ENCODE peak calls at places on chromosomes 3 and 15, in eight cellular contexts. Q is hepatocyte, O is GM13977, Y is tibial artery, V is transverse colon, A is fibroblast of mammary gland, E is A549, D is lower leg skin. L is an unnamed sample.
A peak's percentile ranks its signal among the peaks of the same experiment; 100 is the strongest.

GRCh38 chr3:36904641-36905040 is 40.2 kb downstream of the TRANK1 start:
- DNase-seq in A (peak; percentile 22), E (no peak), D (peak; percentile 54), O (no peak), Q (no peak), V (no peak), Y (peak; percentile 33), L (no peak)

GRCh38 chr3:151379083-151379734 is 5.3 kb downstream of the P2RY12 start:
- DNase-seq in O (no peak), E (peak; percentile 15), D (no peak), Q (peak; percentile 45), Y (peak; percentile 22), V (peak; percentile 11), A (peak; percentile 25), L (peak; percentile 16)

GRCh38 chr3:14324224-14324944 is 78.0 kb upstream of the SLC6A6 start:
- DNase-seq in V (no peak), A (no peak), D (no peak), Y (no peak), E (no peak), Q (no peak), O (no peak), L (no peak)

GRCh38 chr3:183324083-183324482 is 71.0 kb downstream of the B3GNT5 start:
- DNase-seq in D (no peak), Q (no peak), E (no peak), V (no peak), Y (no peak), A (peak; percentile 85), O (no peak), L (no peak)

GRCh38 chr3:129745253-129745652 is 138.8 kb upstream of the PLXND1 start:
- DNase-seq in V (peak; percentile 11), O (no peak), D (no peak), E (no peak), A (peak; percentile 22), Q (peak; percentile 40), Y (no peak), L (no peak)

GRCh38 chr3:25463850-25464418 is 35.9 kb downstream of the RARB start:
- DNase-seq in E (no peak), V (no peak), O (no peak), Q (no peak), Y (no peak), A (no peak), D (no peak), L (no peak)

GRCh38 chr3:188747487-188747886 is 424.3 kb upstream of the TPRG1 start:
- DNase-seq in D (no peak), Y (no peak), O (no peak), E (no peak), A (peak; percentile 46), Q (no peak), V (no peak), L (no peak)

GRCh38 chr3:42369304-42369703 is 41.1 kb downstream of the LYZL4 start:
- DNase-seq in V (peak; percentile 11), Y (no peak), A (no peak), O (peak; percentile 29), E (no peak), Q (peak; percentile 55), D (peak; percentile 39), L (peak; percentile 57)

GRCh38 chr3:31481697-31482096 is 51.0 kb upstream of the STT3B start:
- DNase-seq in Q (no peak), V (no peak), Y (no peak), D (no peak), E (no peak), O (no peak), A (no peak), L (no peak)

GRCh38 chr3:9732080-9732752 is 681 bp downstream of the BRPF1 start:
- DNase-seq in O (peak; percentile 43), Y (no peak), E (peak; percentile 41), A (no peak), Q (peak; percentile 42), V (peak; percentile 26), D (no peak), L (peak; percentile 34)

GRCh38 chr3:8555705-8556314 is 54.2 kb downstream of the LMCD1 start:
- DNase-seq in Y (no peak), V (no peak), E (no peak), A (peak; percentile 74), Q (no peak), O (no peak), D (no peak), L (no peak)

GRCh38 chr3:4885322-4885721 is 93.9 kb upstream of the BHLHE40 start:
- DNase-seq in E (no peak), Q (no peak), O (no peak), A (no peak), V (no peak), Y (no peak), D (no peak), L (no peak)

GRCh38 chr3:60594025-60594424 is 657.2 kb downstream of the FHIT start:
- DNase-seq in O (no peak), Q (peak; percentile 62), A (peak; percentile 79), E (no peak), Y (peak; percentile 88), D (peak; percentile 93), V (peak; percentile 35), L (peak; percentile 62)

GRCh38 chr3:41190509-41191284 is 8.6 kb upstream of the CTNNB1 start:
- DNase-seq in A (no peak), Y (no peak), D (no peak), O (peak; percentile 37), V (no peak), E (no peak), Q (no peak), L (no peak)

GRCh38 chr3:62688050-62688449 is 187.2 kb downstream of the CADPS start:
- DNase-seq in E (no peak), O (no peak), Q (no peak), A (peak; percentile 33), D (no peak), V (no peak), Y (no peak), L (no peak)

GRCh38 chr3:38139191-38139590 is 730 bp downstream of the MYD88 start:
- DNase-seq in A (no peak), Q (no peak), D (peak; percentile 82), Y (no peak), E (no peak), O (no peak), V (no peak), L (no peak)

GRCh38 chr3:99747915-99748314 is 69.7 kb upstream of the CMSS1 start:
- DNase-seq in Y (no peak), E (no peak), V (no peak), O (no peak), D (no peak), Q (peak; percentile 28), A (peak; percentile 52), L (no peak)

GRCh38 chr3:177071496-177072156 is 125.7 kb downstream of the TBL1XR1 start:
- DNase-seq in D (no peak), O (no peak), A (no peak), E (no peak), V (no peak), Y (no peak), Q (peak; percentile 11), L (no peak)

GRCh38 chr3:9793161-9793781 is 389 bp downstream of the ARPC4 start:
- DNase-seq in E (no peak), Y (peak; percentile 38), Q (peak; percentile 67), D (no peak), A (peak; percentile 51), V (peak; percentile 57), O (no peak), L (peak; percentile 20)

GRCh38 chr15:44536298-44536961 is 517 bp upstream of the EIF3J start:
- DNase-seq in E (peak; percentile 72), Q (peak; percentile 93), O (no peak), D (peak; percentile 97), Y (peak; percentile 90), V (peak; percentile 90), A (peak; percentile 58), L (peak; percentile 84)

GRCh38 chr15:51669381-51669780 is 11.9 kb upstream of the SCG3 start:
- DNase-seq in A (no peak), V (no peak), D (no peak), O (no peak), Q (no peak), E (no peak), Y (no peak), L (no peak)

GRCh38 chr3:27677554-27677953 is 44.6 kb downstream of the EOMES start:
- DNase-seq in E (peak; percentile 60), O (no peak), Q (peak; percentile 20), A (peak; percentile 99), D (no peak), Y (peak; percentile 68), V (no peak), L (no peak)

GRCh38 chr15:67613708-67614107 is 71.2 kb downstream of the MAP2K5 start:
- DNase-seq in Y (no peak), O (no peak), E (peak; percentile 22), Q (no peak), D (no peak), A (no peak), V (no peak), L (no peak)
- TF ChIP-seq CTCF in Y (no peak), O (no peak), E (no peak), Q (no peak), D (no peak), A (no peak), V (no peak), L (no peak)

DNA sequence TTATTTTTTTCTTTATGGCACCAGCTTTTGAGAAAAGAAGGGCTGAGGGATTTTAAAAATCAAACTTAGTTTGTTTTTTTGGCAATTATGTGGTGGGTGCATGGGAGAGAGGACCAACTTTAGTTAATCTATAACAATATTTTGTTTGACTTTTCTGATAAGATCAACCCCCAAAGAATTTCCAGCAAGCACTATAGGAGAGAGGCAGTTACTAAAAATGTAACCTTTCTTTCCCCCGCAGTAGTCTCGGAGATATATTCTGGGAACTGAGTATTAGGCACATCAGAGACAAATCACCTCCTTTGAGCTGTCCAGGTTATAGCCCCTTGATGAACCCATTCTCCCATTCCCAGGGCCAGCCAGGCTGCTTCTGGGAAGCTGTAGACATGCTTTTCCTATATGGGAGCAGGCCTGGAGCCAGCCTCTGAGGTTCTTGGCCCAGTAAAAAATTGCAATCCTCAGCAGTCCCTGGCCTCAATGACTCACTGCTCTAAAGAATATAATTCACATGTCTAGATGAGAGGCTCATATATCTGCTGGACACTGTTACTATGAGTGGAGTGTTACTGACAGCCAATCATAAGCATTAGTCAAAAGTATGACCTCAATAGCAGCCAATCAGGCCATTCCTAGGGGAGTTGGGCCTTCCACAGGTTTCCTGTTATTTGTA is 138.3 kb upstream of the AGBL1 start:
- DNase-seq in Y (no peak), O (no peak), E (no peak), A (peak; percentile 1), V (no peak), Q (peak; percentile 77), D (no peak), L (no peak)
- TF ChIP-seq CTCF in Y (no peak), O (no peak), E (no peak), A (no peak), V (no peak), Q (no peak), D (no peak), L (no peak)

DNA sequence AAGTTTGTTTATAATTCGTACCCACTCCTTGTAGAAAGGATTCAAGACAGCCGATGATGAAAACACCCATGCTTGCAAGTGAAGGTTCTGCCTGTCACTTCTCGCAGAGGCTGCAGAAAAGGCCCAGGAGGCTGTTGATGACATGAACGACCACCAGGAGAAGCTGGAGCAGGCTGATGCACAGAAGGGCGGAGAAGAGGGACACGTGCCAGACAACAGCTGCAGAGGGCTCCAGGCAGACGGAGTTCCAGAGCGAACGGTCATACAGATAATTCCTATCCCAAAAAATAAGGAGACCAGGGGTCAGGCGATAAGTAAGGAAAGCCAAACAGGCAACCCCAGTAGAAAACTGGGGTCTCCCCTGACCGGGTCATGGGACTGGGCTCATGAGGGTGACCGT is 5.7 kb upstream of the DYNLT2B start:
- DNase-seq in Q (peak; percentile 34), Y (no peak), A (peak; percentile 44), V (no peak), D (no peak), O (no peak), E (no peak), L (peak; percentile 10)
- TF ChIP-seq CTCF in Q (peak; percentile 15), Y (no peak), A (peak; percentile 25), V (no peak), D (no peak), O (no peak), E (no peak), L (no peak)

GRCh38 chr15:98647026-98647773 is 1.1 kb upstream of the IGF1R start:
- DNase-seq in D (peak; percentile 91), E (peak; percentile 83), V (peak; percentile 78), A (peak; percentile 60), Y (no peak), Q (peak; percentile 91), O (peak; percentile 83), L (peak; percentile 74)
- TF ChIP-seq CTCF in D (no peak), E (peak; percentile 92), V (peak; percentile 41), A (no peak), Y (peak; percentile 91), Q (peak; percentile 35), O (peak; percentile 69), L (peak; percentile 87)

L was measured in heart right ventricle.